ENCODE peak calls at places on chromosomes 13 and 19, in six cellular contexts. S is mesothelial cell of epicardium, W is neuronal stem cell, E is NCI-H146, A is amniotic epithelial cell, F is heart right ventricle. H is an unnamed sample.

GRCh38 chr13:113638806-113639205 is 19.2 kb downstream of the ATP4B start:
- DNase-seq in F (no peak), A (no peak), W (no peak), E (no peak), S (no peak), H (peak)

GRCh38 chr19:47240996-47241918 is 10.3 kb upstream of the BBC3 start:
- DNase-seq in S (peak), A (peak), F (peak), E (peak), W (no peak), H (peak)

GRCh38 chr13:84985860-84986259 is 813.4 kb downstream of the SLITRK6 start:
- DNase-seq in F (no peak), S (no peak), W (no peak), E (no peak), A (no peak), H (no peak)

GRCh38 chr19:13299838-13300237 is 149.6 kb downstream of the IER2 start:
- DNase-seq in W (no peak), E (peak), S (no peak), F (no peak), A (no peak), H (no peak)

GRCh38 chr19:56294557-56294956 is 20.1 kb downstream of the ZSCAN5A start:
- DNase-seq in S (no peak), W (no peak), F (no peak), E (peak), A (peak), H (no peak)

GRCh38 chr13:74979703-74980102 is 502.3 kb downstream of the TBC1D4 start:
- DNase-seq in A (peak), S (no peak), W (no peak), E (no peak), F (no peak), H (no peak)

GRCh38 chr19:13022111-13022858 is 27.0 kb downstream of the NFIX start:
- DNase-seq in W (no peak), S (no peak), A (no peak), F (peak), E (no peak), H (no peak)

GRCh38 chr19:33428627-33429013 is 55.1 kb downstream of the CEBPG start:
- DNase-seq in S (no peak), F (no peak), E (no peak), A (no peak), W (no peak), H (no peak)

GRCh38 chr19:7855426-7856276 is 18.5 kb downstream of the PRR36 start:
- DNase-seq in S (no peak), F (no peak), W (no peak), E (no peak), A (no peak), H (no peak)

GRCh38 chr13:98650376-98651107 is 73.6 kb upstream of the STK24 start:
- DNase-seq in E (no peak), A (no peak), W (no peak), F (no peak), S (no peak), H (peak)

GRCh38 chr19:38735257-38735686 is 9.0 kb downstream of the CAPN12 start:
- DNase-seq in E (peak), S (peak), F (peak), W (no peak), A (no peak), H (no peak)

GRCh38 chr13:26300140-26300539 is 46.2 kb downstream of the CDK8 start:
- DNase-seq in E (no peak), S (no peak), F (no peak), W (no peak), A (peak), H (no peak)

GRCh38 chr13:27980280-27980998 is 8.1 kb downstream of the URAD start:
- DNase-seq in A (no peak), F (no peak), S (no peak), W (no peak), E (no peak), H (peak)

GRCh38 chr13:38008636-38009035 is 139.1 kb upstream of the TRPC4 start:
- DNase-seq in A (peak), F (no peak), S (no peak), E (peak), W (no peak), H (no peak)

GRCh38 chr13:45658586-45659235 is 43.2 kb upstream of the ERICH6B start:
- DNase-seq in A (no peak), S (no peak), F (no peak), W (no peak), E (no peak), H (no peak)

GRCh38 chr13:112928958-112929777 is 39.8 kb upstream of the MCF2L start:
- DNase-seq in E (peak), F (peak), A (peak), W (no peak), S (no peak), H (no peak)

GRCh38 chr19:29671393-29672076 is 6.3 kb downstream of the PLEKHF1 start:
- DNase-seq in S (no peak), W (no peak), A (peak), E (peak), F (peak), H (no peak)

GRCh38 chr19:16611121-16611520 is 16.9 kb downstream of the MED26 start:
- DNase-seq in S (no peak), A (no peak), W (no peak), F (no peak), E (no peak), H (no peak)

GRCh38 chr19:39237200-39238184 is 7.3 kb downstream of the IFNL3 start:
- DNase-seq in F (no peak), A (no peak), S (no peak), E (peak), W (no peak), H (no peak)

GRCh38 chr13:28286263-28286662 is 147.9 kb downstream of the PAN3 start:
- DNase-seq in A (no peak), S (no peak), F (no peak), W (no peak), E (no peak), H (no peak)

GRCh38 chr19:44587863-44588752 is 25.3 kb upstream of the IGSF23 start:
- DNase-seq in F (no peak), W (no peak), A (peak), E (no peak), S (no peak), H (no peak)

GRCh38 chr19:3976495-3977241 is 5.8 kb upstream of the DAPK3 start:
- DNase-seq in E (no peak), S (no peak), W (no peak), A (no peak), F (peak), H (peak)

GRCh38 chr19:33804021-33804799 is 7.5 kb downstream of the KCTD15 start:
- DNase-seq in F (peak), A (peak), E (no peak), W (no peak), S (no peak), H (peak)

GRCh38 chr19:40502081-40502480 is 35.3 kb downstream of the SPTBN4 start:
- DNase-seq in F (no peak), A (no peak), S (no peak), E (no peak), W (no peak), H (no peak)

GRCh38 chr19:55058781-55059610 is 4.0 kb downstream of the RDH13 start:
- DNase-seq in F (no peak), A (no peak), S (no peak), W (no peak), E (no peak), H (no peak)

GRCh38 chr19:52542984-52543664 is 15.7 kb downstream of the ZNF808 start:
- DNase-seq in W (no peak), A (no peak), S (no peak), F (no peak), E (no peak), H (no peak)

H was measured in lower leg skin.